ENCODE peak calls at places on chromosomes 3 and 15, in five cellular contexts. H, R, B, D and F are unnamed samples.

GRCh38 chr3:53545365-53546031 is 51.1 kb downstream of the CACNA1D start:
- DNase-seq in R (no peak), B (no peak), H (no peak), D (no peak), F (no peak)

GRCh38 chr3:146504546-146505197 is 35.3 kb upstream of the PLSCR2 start:
- DNase-seq in H (no peak), B (no peak), D (no peak), R (no peak), F (no peak)

GRCh38 chr3:127964053-127964452 is 49.0 kb downstream of the KBTBD12 start:
- DNase-seq in R (no peak), B (no peak), H (no peak), D (no peak), F (no peak)

GRCh38 chr3:12577379-12577778 is 20.5 kb downstream of the MKRN2 start:
- DNase-seq in D (no peak), B (no peak), R (no peak), H (no peak), F (no peak)

GRCh38 chr3:102449341-102449740 is 14.5 kb downstream of the ZPLD1 start:
- DNase-seq in R (no peak), H (no peak), D (no peak), B (no peak), F (no peak)

GRCh38 chr15:92958105-92958504 is 58.0 kb downstream of the CHD2 start:
- DNase-seq in R (peak), D (no peak), H (peak), B (peak), F (peak)

GRCh38 chr3:94544131-94544530 is 481.3 kb downstream of the NSUN3 start:
- DNase-seq in H (no peak), B (no peak), R (no peak), D (no peak), F (no peak)

GRCh38 chr3:45688882-45689786 is at the start of gene SACM1L:
- DNase-seq in R (peak), H (peak), B (peak), D (peak), F (peak)

GRCh38 chr3:13403818-13404216 is 16.3 kb downstream of the NUP210 start:
- DNase-seq in D (no peak), H (no peak), B (no peak), R (no peak), F (no peak)

GRCh38 chr3:168862466-168862865 is 766.7 kb upstream of the GOLIM4 start:
- DNase-seq in D (no peak), H (no peak), B (no peak), R (no peak), F (no peak)

GRCh38 chr15:99442268-99442897 is 123.4 kb upstream of the MEF2A start:
- DNase-seq in R (no peak), D (peak), H (no peak), B (peak), F (peak)

GRCh38 chr3:175941352-175941751 is 1082.2 kb downstream of the NAALADL2 start:
- DNase-seq in B (no peak), H (peak), R (peak), D (no peak), F (no peak)

GRCh38 chr3:182388506-182388905 is 404.8 kb upstream of the ATP11B start:
- DNase-seq in D (no peak), H (no peak), R (no peak), B (no peak), F (no peak)

GRCh38 chr15:36175181-36175750 is 404.2 kb upstream of the CDIN1 start:
- DNase-seq in D (no peak), R (no peak), B (no peak), H (no peak), F (no peak)

GRCh38 chr3:181757694-181758306 is 46.1 kb downstream of the SOX2 start:
- DNase-seq in B (no peak), D (no peak), H (no peak), R (no peak), F (no peak)

GRCh38 chr15:62164500-62165028 is 521 bp downstream of the C2CD4B start:
- DNase-seq in H (no peak), B (no peak), D (no peak), R (no peak), F (no peak)

GRCh38 chr3:61315874-61316273 is 64.6 kb upstream of the FHIT start:
- DNase-seq in H (peak), B (no peak), D (no peak), R (no peak), F (no peak)

GRCh38 chr3:43759297-43759782 is 68.6 kb downstream of the ABHD5 start:
- DNase-seq in B (peak), R (no peak), D (peak), H (peak), F (no peak)

GRCh38 chr3:21216598-21216997 is 534.4 kb downstream of the ZNF385D start:
- DNase-seq in B (no peak), R (no peak), H (peak), D (no peak), F (no peak)

GRCh38 chr15:33064878-33065277 is 129.6 kb downstream of the FMN1 start:
- DNase-seq in H (no peak), D (peak), R (no peak), B (peak), F (no peak)

GRCh38 chr3:129560931-129561594 is 18.1 kb downstream of the H1-8 start:
- DNase-seq in D (peak), H (peak), R (no peak), B (peak), F (peak)

GRCh38 chr15:73924258-73924921 is 1.9 kb upstream of the LOXL1 start:
- DNase-seq in R (peak), B (peak), D (no peak), H (peak), F (no peak)

GRCh38 chr3:149342413-149343340 is 9.2 kb upstream of the TM4SF18 start:
- DNase-seq in R (no peak), B (peak), H (peak), D (peak), F (peak)

GRCh38 chr3:157618075-157618760 is 115.0 kb upstream of the VEPH1 start:
- DNase-seq in H (peak), R (no peak), B (peak), D (peak), F (peak)

GRCh38 chr3:46947981-46948791 is 28.4 kb downstream of the CCDC12 start:
- DNase-seq in R (peak), B (no peak), H (peak), D (no peak), F (peak)